ENCODE peak calls at places on chromosomes 2 and 18, in nine cellular contexts. X, C, U, V, B, P, M, S and Q are unnamed samples.

GRCh38 chr2:227394403-227394802 is 6.7 kb upstream of the SCYGR1 start:
- DNase-seq in X (no peak), C (no peak), U (no peak), V (no peak), B (no peak), P (no peak), M (no peak), S (no peak), Q (no peak)

GRCh38 chr2:28406276-28407096 is 13.8 kb downstream of the FOSL2 start:
- DNase-seq in X (no peak), C (no peak), U (no peak), V (no peak), B (no peak), P (peak), M (peak), S (peak), Q (no peak)

GRCh38 chr2:216615298-216616082 is 17.7 kb upstream of the IGFBP2 start:
- DNase-seq in X (no peak), C (peak), U (no peak), V (no peak), B (no peak), P (no peak), M (no peak), S (no peak), Q (no peak)

GRCh38 chr2:226515344-226516055 is 284.1 kb downstream of the IRS1 start:
- DNase-seq in X (no peak), C (no peak), U (no peak), V (no peak), B (no peak), P (no peak), M (no peak), S (no peak), Q (no peak)

GRCh38 chr2:140880573-140880972 is 1250.2 kb downstream of the LRP1B start:
- DNase-seq in X (no peak), C (no peak), U (no peak), V (no peak), B (no peak), P (no peak), M (no peak), S (no peak), Q (no peak)

GRCh38 chr2:59804662-59805258 is 748.7 kb downstream of the BCL11A start:
- DNase-seq in X (peak), C (no peak), U (no peak), V (no peak), B (no peak), P (no peak), M (no peak), S (no peak), Q (no peak)

GRCh38 chr2:111102216-111102615 is 18.5 kb upstream of the BCL2L11 start:
- DNase-seq in X (no peak), C (no peak), U (no peak), V (no peak), B (no peak), P (no peak), M (no peak), S (no peak), Q (no peak)

GRCh38 chr2:42954227-42954962 is 162.0 kb upstream of the HAAO start:
- DNase-seq in X (no peak), C (peak), U (peak), V (no peak), B (no peak), P (no peak), M (no peak), S (no peak), Q (no peak)

GRCh38 chr2:191656389-191656788 is 21.5 kb upstream of the NABP1 start:
- DNase-seq in X (no peak), C (no peak), U (no peak), V (no peak), B (no peak), P (no peak), M (no peak), S (no peak), Q (no peak)

GRCh38 chr18:39976771-39977170 is 1978.3 kb upstream of the PIK3C3 start:
- DNase-seq in X (no peak), C (no peak), U (no peak), V (no peak), B (no peak), P (no peak), M (no peak), S (no peak), Q (no peak)

GRCh38 chr2:67400560-67401464 is 3.7 kb downstream of the ETAA1 start:
- DNase-seq in X (no peak), C (peak), U (no peak), V (no peak), B (no peak), P (no peak), M (no peak), S (no peak), Q (no peak)

GRCh38 chr18:35095983-35096676 is 54.9 kb downstream of the MAPRE2 start:
- DNase-seq in X (no peak), C (no peak), U (no peak), V (no peak), B (no peak), P (no peak), M (no peak), S (no peak), Q (no peak)

GRCh38 chr2:222903234-222904220 is 42.7 kb downstream of the ACSL3 start:
- DNase-seq in X (peak), C (peak), U (peak), V (peak), B (no peak), P (no peak), M (peak), S (no peak), Q (no peak)

GRCh38 chr2:30915485-30915884 is 108.2 kb upstream of the CAPN13 start:
- DNase-seq in X (no peak), C (no peak), U (peak), V (peak), B (no peak), P (no peak), M (peak), S (no peak), Q (peak)

GRCh38 chr2:207148025-207148424 is 17.7 kb downstream of the KLF7 start:
- DNase-seq in X (no peak), C (no peak), U (no peak), V (no peak), B (no peak), P (no peak), M (no peak), S (no peak), Q (no peak)

GRCh38 chr2:57881998-57882884 is 164.4 kb upstream of the VRK2 start:
- DNase-seq in X (no peak), C (peak), U (peak), V (no peak), B (no peak), P (no peak), M (no peak), S (no peak), Q (no peak)

GRCh38 chr2:162233197-162233596 is 10.0 kb downstream of the FAP start:
- DNase-seq in X (no peak), C (no peak), U (no peak), V (no peak), B (no peak), P (no peak), M (peak), S (no peak), Q (no peak)

GRCh38 chr2:18214936-18215335 is 336.5 kb downstream of the KCNS3 start:
- DNase-seq in X (no peak), C (no peak), U (no peak), V (no peak), B (no peak), P (no peak), M (no peak), S (no peak), Q (no peak)

GRCh38 chr2:8590940-8591339 is 90.9 kb upstream of the ID2 start:
- DNase-seq in X (no peak), C (no peak), U (no peak), V (peak), B (no peak), P (no peak), M (no peak), S (no peak), Q (no peak)

GRCh38 chr2:133717497-133717896 is 149.2 kb upstream of the NCKAP5 start:
- DNase-seq in X (no peak), C (no peak), U (no peak), V (no peak), B (no peak), P (no peak), M (no peak), S (no peak), Q (no peak)

GRCh38 chr2:11771971-11772615 is 25.7 kb downstream of the LPIN1 start:
- DNase-seq in X (no peak), C (no peak), U (no peak), V (no peak), B (no peak), P (no peak), M (no peak), S (no peak), Q (no peak)

GRCh38 chr2:116911520-116911919 is 903.0 kb upstream of the DDX18 start:
- DNase-seq in X (no peak), C (no peak), U (no peak), V (no peak), B (no peak), P (no peak), M (no peak), S (no peak), Q (no peak)

GRCh38 chr2:159855153-159856140 is 57.4 kb upstream of the CD302 start:
- DNase-seq in X (no peak), C (no peak), U (no peak), V (no peak), B (no peak), P (no peak), M (no peak), S (no peak), Q (no peak)

GRCh38 chr2:85164145-85164559 is 31.0 kb downstream of the TCF7L1 start:
- DNase-seq in X (peak), C (no peak), U (no peak), V (no peak), B (no peak), P (no peak), M (no peak), S (no peak), Q (no peak)

GRCh38 chr2:173109253-173110188 is 33.9 kb downstream of the MAP3K20 start:
- DNase-seq in X (no peak), C (no peak), U (peak), V (no peak), B (no peak), P (no peak), M (no peak), S (no peak), Q (no peak)

GRCh38 chr18:29840101-29840500 is 1202.4 kb downstream of the DSC3 start:
- DNase-seq in X (no peak), C (peak), U (peak), V (no peak), B (no peak), P (no peak), M (no peak), S (no peak), Q (no peak)

GRCh38 chr2:28377201-28377816 is 15.3 kb upstream of the FOSL2 start:
- DNase-seq in X (no peak), C (no peak), U (no peak), V (no peak), B (peak), P (no peak), M (no peak), S (no peak), Q (no peak)

GRCh38 chr2:9191044-9191481 is 15.5 kb upstream of the ASAP2 start:
- DNase-seq in X (no peak), C (peak), U (no peak), V (peak), B (peak), P (no peak), M (no peak), S (no peak), Q (no peak)

GRCh38 chr18:62716679-62717058 is 1.3 kb downstream of the PHLPP1 start:
- DNase-seq in X (peak), C (peak), U (peak), V (peak), B (no peak), P (peak), M (peak), S (no peak), Q (peak)

GRCh38 chr2:191289049-191289448 is 43.8 kb downstream of the MYO1B start:
- DNase-seq in X (no peak), C (no peak), U (no peak), V (no peak), B (no peak), P (no peak), M (no peak), S (no peak), Q (no peak)

GRCh38 chr2:227192491-227192890 is 28.1 kb downstream of the COL4A3 start:
- DNase-seq in X (no peak), C (no peak), U (no peak), V (no peak), B (no peak), P (no peak), M (no peak), S (no peak), Q (no peak)

GRCh38 chr18:68566991-68567390 is 147.9 kb downstream of the TMX3 start:
- DNase-seq in X (no peak), C (no peak), U (no peak), V (no peak), B (no peak), P (no peak), M (no peak), S (no peak), Q (no peak)

GRCh38 chr2:230441188-230441897 is 25.3 kb downstream of the SP100 start:
- DNase-seq in X (no peak), C (peak), U (no peak), V (no peak), B (no peak), P (peak), M (no peak), S (peak), Q (no peak)

GRCh38 chr2:203973676-203974075 is 37.1 kb downstream of the ICOS start:
- DNase-seq in X (no peak), C (no peak), U (no peak), V (no peak), B (no peak), P (no peak), M (no peak), S (no peak), Q (no peak)

GRCh38 chr2:72136349-72136748 is 11.3 kb downstream of the CYP26B1 start:
- DNase-seq in X (no peak), C (no peak), U (no peak), V (no peak), B (peak), P (no peak), M (no peak), S (no peak), Q (no peak)

GRCh38 chr2:2026252-2026831 is 282.0 kb upstream of the PXDN start:
- DNase-seq in X (no peak), C (no peak), U (no peak), V (no peak), B (peak), P (no peak), M (no peak), S (no peak), Q (no peak)

GRCh38 chr18:77112161-77112801 is 20.3 kb downstream of the MBP start:
- DNase-seq in X (no peak), C (no peak), U (no peak), V (no peak), B (peak), P (no peak), M (peak), S (no peak), Q (no peak)

GRCh38 chr2:172698041-172698863 is 37.4 kb upstream of the RAPGEF4 start:
- DNase-seq in X (no peak), C (no peak), U (peak), V (peak), B (no peak), P (no peak), M (peak), S (no peak), Q (peak)

GRCh38 chr18:36372902-36373301 is 75.4 kb downstream of the FHOD3 start:
- DNase-seq in X (no peak), C (no peak), U (no peak), V (no peak), B (no peak), P (no peak), M (peak), S (no peak), Q (no peak)

GRCh38 chr2:42049411-42050349 is 1.9 kb downstream of the PKDCC start:
- DNase-seq in X (no peak), C (no peak), U (no peak), V (no peak), B (no peak), P (no peak), M (no peak), S (no peak), Q (no peak)